ENCODE peak calls at places on chromosomes 7 and 10, in nine cellular contexts. One of them, this sample, is unnamed.

GRCh38 chr10:75613685-75614587 is 182.5 kb downstream of the LRMDA start:
- DNase-seq in HCT116: no peak
- DNase-seq in GM23338: no peak
- DNase-seq in sigmoid colon: no peak
- DNase-seq in GM12878: no peak
- DNase-seq in transverse colon: no peak
- DNase-seq in spleen: no peak
- DNase-seq in stomach: no peak
- DNase-seq in breast epithelium: no peak
- DNase-seq in this sample: no peak

GRCh38 chr7:149569025-149569725 is 71.6 kb upstream of the ZNF746 start:
- DNase-seq in HCT116: no peak
- DNase-seq in GM23338: peak
- DNase-seq in sigmoid colon: no peak
- DNase-seq in GM12878: no peak
- DNase-seq in transverse colon: no peak
- DNase-seq in spleen: no peak
- DNase-seq in stomach: no peak
- DNase-seq in breast epithelium: no peak
- DNase-seq in this sample: no peak

GRCh38 chr10:17029581-17030271 is 99.9 kb downstream of the CUBN start:
- DNase-seq in HCT116: peak
- DNase-seq in GM23338: no peak
- DNase-seq in sigmoid colon: peak
- DNase-seq in GM12878: no peak
- DNase-seq in transverse colon: peak
- DNase-seq in spleen: peak
- DNase-seq in stomach: peak
- DNase-seq in breast epithelium: no peak
- DNase-seq in this sample: no peak

GRCh38 chr7:145082366-145083240 is 246.8 kb upstream of the TPK1 start:
- DNase-seq in HCT116: no peak
- DNase-seq in GM23338: peak
- DNase-seq in sigmoid colon: no peak
- DNase-seq in GM12878: no peak
- DNase-seq in transverse colon: no peak
- DNase-seq in spleen: no peak
- DNase-seq in stomach: no peak
- DNase-seq in breast epithelium: no peak
- DNase-seq in this sample: no peak

GRCh38 chr7:44189286-44189992 is at the start of gene GCK:
- DNase-seq in HCT116: no peak
- DNase-seq in GM23338: no peak
- DNase-seq in sigmoid colon: no peak
- DNase-seq in GM12878: no peak
- DNase-seq in transverse colon: no peak
- DNase-seq in spleen: no peak
- DNase-seq in stomach: no peak
- DNase-seq in breast epithelium: no peak
- DNase-seq in this sample: no peak

GRCh38 chr7:47186316-47186715 is 395.6 kb downstream of the TNS3 start:
- DNase-seq in HCT116: no peak
- DNase-seq in GM23338: no peak
- DNase-seq in sigmoid colon: no peak
- DNase-seq in GM12878: peak
- DNase-seq in transverse colon: no peak
- DNase-seq in spleen: peak
- DNase-seq in stomach: no peak
- DNase-seq in breast epithelium: no peak
- DNase-seq in this sample: no peak

GRCh38 chr10:111129348-111129747 is 52.5 kb downstream of the ADRA2A start:
- DNase-seq in HCT116: no peak
- DNase-seq in GM23338: no peak
- DNase-seq in sigmoid colon: no peak
- DNase-seq in GM12878: no peak
- DNase-seq in transverse colon: no peak
- DNase-seq in spleen: no peak
- DNase-seq in stomach: no peak
- DNase-seq in breast epithelium: no peak
- DNase-seq in this sample: no peak

GRCh38 chr7:19674266-19674960 is 34.4 kb downstream of the POLR1F start:
- DNase-seq in HCT116: no peak
- DNase-seq in GM23338: peak
- DNase-seq in sigmoid colon: no peak
- DNase-seq in GM12878: no peak
- DNase-seq in transverse colon: no peak
- DNase-seq in spleen: no peak
- DNase-seq in stomach: no peak
- DNase-seq in breast epithelium: no peak
- DNase-seq in this sample: no peak

GRCh38 chr7:101953248-101953819 is 135.9 kb downstream of the CUX1 start:
- DNase-seq in HCT116: peak
- DNase-seq in GM23338: no peak
- DNase-seq in sigmoid colon: peak
- DNase-seq in GM12878: peak
- DNase-seq in transverse colon: no peak
- DNase-seq in spleen: no peak
- DNase-seq in stomach: no peak
- DNase-seq in breast epithelium: no peak
- DNase-seq in this sample: no peak

GRCh38 chr7:5629941-5630340 is 151.5 kb downstream of the RNF216 start:
- DNase-seq in HCT116: peak
- DNase-seq in GM23338: no peak
- DNase-seq in sigmoid colon: no peak
- DNase-seq in GM12878: no peak
- DNase-seq in transverse colon: no peak
- DNase-seq in spleen: peak
- DNase-seq in stomach: no peak
- DNase-seq in breast epithelium: no peak
- DNase-seq in this sample: no peak

GRCh38 chr10:24900888-24901685 is 51.3 kb downstream of the PRTFDC1 start:
- DNase-seq in HCT116: no peak
- DNase-seq in GM23338: no peak
- DNase-seq in sigmoid colon: no peak
- DNase-seq in GM12878: peak
- DNase-seq in transverse colon: no peak
- DNase-seq in spleen: no peak
- DNase-seq in stomach: no peak
- DNase-seq in breast epithelium: no peak
- DNase-seq in this sample: no peak

GRCh38 chr7:156773966-156774365 is 119.0 kb downstream of the LMBR1 start:
- DNase-seq in HCT116: no peak
- DNase-seq in GM23338: no peak
- DNase-seq in sigmoid colon: no peak
- DNase-seq in GM12878: no peak
- DNase-seq in transverse colon: no peak
- DNase-seq in spleen: no peak
- DNase-seq in stomach: no peak
- DNase-seq in breast epithelium: no peak
- DNase-seq in this sample: no peak

GRCh38 chr7:139855498-139856270 is 26.6 kb downstream of the TBXAS1 start:
- DNase-seq in HCT116: no peak
- DNase-seq in GM23338: no peak
- DNase-seq in sigmoid colon: no peak
- DNase-seq in GM12878: peak
- DNase-seq in transverse colon: peak
- DNase-seq in spleen: peak
- DNase-seq in stomach: no peak
- DNase-seq in breast epithelium: no peak
- DNase-seq in this sample: no peak

GRCh38 chr10:73983096-73984047 is 14.5 kb upstream of the VCL start:
- DNase-seq in HCT116: no peak
- DNase-seq in GM23338: no peak
- DNase-seq in sigmoid colon: no peak
- DNase-seq in GM12878: no peak
- DNase-seq in transverse colon: no peak
- DNase-seq in spleen: no peak
- DNase-seq in stomach: no peak
- DNase-seq in breast epithelium: no peak
- DNase-seq in this sample: no peak

GRCh38 chr7:157645539-157645938 is 308.7 kb downstream of the DNAJB6 start:
- DNase-seq in HCT116: no peak
- DNase-seq in GM23338: no peak
- DNase-seq in sigmoid colon: no peak
- DNase-seq in GM12878: no peak
- DNase-seq in transverse colon: no peak
- DNase-seq in spleen: no peak
- DNase-seq in stomach: no peak
- DNase-seq in breast epithelium: no peak
- DNase-seq in this sample: no peak

GRCh38 chr7:158973440-158973839 is 117.1 kb downstream of the DYNC2I1 start:
- DNase-seq in HCT116: peak
- DNase-seq in GM23338: peak
- DNase-seq in sigmoid colon: no peak
- DNase-seq in GM12878: peak
- DNase-seq in transverse colon: peak
- DNase-seq in spleen: no peak
- DNase-seq in stomach: peak
- DNase-seq in breast epithelium: no peak
- DNase-seq in this sample: no peak
- TF ChIP-seq CTCF in HCT116: peak
- TF ChIP-seq CTCF in GM23338: peak
- TF ChIP-seq CTCF in sigmoid colon: no peak
- TF ChIP-seq CTCF in GM12878: peak
- TF ChIP-seq CTCF in transverse colon: peak
- TF ChIP-seq CTCF in spleen: peak
- TF ChIP-seq CTCF in stomach: no peak
- TF ChIP-seq CTCF in breast epithelium: no peak
- TF ChIP-seq CTCF in this sample: no peak

GRCh38 chr10:12364559-12364958 is 15.2 kb downstream of the CAMK1D start:
- DNase-seq in HCT116: no peak
- DNase-seq in GM23338: no peak
- DNase-seq in sigmoid colon: peak
- DNase-seq in GM12878: no peak
- DNase-seq in transverse colon: no peak
- DNase-seq in spleen: no peak
- DNase-seq in stomach: no peak
- DNase-seq in breast epithelium: no peak
- DNase-seq in this sample: no peak

GRCh38 chr10:12355384-12355783 is 6.0 kb downstream of the CAMK1D start:
- DNase-seq in HCT116: no peak
- DNase-seq in GM23338: no peak
- DNase-seq in sigmoid colon: no peak
- DNase-seq in GM12878: no peak
- DNase-seq in transverse colon: no peak
- DNase-seq in spleen: no peak
- DNase-seq in stomach: no peak
- DNase-seq in breast epithelium: no peak
- DNase-seq in this sample: no peak

GRCh38 chr10:12357525-12358151 is 8.3 kb downstream of the CAMK1D start:
- DNase-seq in HCT116: no peak
- DNase-seq in GM23338: no peak
- DNase-seq in sigmoid colon: no peak
- DNase-seq in GM12878: no peak
- DNase-seq in transverse colon: no peak
- DNase-seq in spleen: no peak
- DNase-seq in stomach: no peak
- DNase-seq in breast epithelium: no peak
- DNase-seq in this sample: no peak

GRCh38 chr10:12360461-12360860 is 11.1 kb downstream of the CAMK1D start:
- DNase-seq in HCT116: no peak
- DNase-seq in GM23338: peak
- DNase-seq in sigmoid colon: peak
- DNase-seq in GM12878: no peak
- DNase-seq in transverse colon: no peak
- DNase-seq in spleen: no peak
- DNase-seq in stomach: no peak
- DNase-seq in breast epithelium: no peak
- DNase-seq in this sample: no peak

DNA sequence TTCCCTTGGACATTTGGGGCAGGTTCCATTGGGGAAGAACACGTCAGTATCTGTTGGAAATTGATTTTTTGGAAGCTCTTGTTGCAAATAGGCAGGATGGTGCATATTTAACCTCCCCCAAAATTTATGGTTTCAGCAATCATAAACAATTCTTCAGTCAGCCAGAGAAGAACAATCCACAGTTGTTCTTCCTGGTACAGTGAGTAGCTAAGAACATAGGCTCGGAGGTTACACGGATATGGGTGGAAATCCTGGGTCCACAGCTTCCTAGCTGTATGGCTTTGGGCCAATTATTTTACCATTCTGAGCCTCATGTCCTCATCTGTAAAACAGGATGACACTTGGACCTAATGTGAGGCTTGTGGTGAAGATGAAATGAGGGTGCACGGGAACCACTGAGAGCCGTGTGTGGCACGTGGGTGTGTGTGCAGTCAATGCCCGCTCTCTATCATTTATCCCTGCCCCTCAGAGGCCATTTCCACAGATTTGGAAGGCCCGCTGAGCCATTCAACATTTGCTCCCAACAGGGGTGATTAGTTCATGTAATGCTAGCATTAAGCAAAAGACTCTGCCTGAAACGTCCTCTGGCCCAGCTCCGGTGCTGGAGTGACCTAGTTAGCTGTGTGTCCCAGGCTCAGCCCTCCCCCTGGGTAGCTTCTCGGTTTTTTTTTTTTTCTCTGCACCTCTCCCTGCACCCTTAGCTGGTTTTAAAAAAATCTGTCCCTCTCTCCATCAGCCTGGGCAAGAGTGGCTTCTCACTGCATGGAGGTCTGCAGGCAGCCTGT is 9.7 kb downstream of the CAMK1D start:
- DNase-seq in HCT116: no peak
- DNase-seq in GM23338: peak
- DNase-seq in sigmoid colon: peak
- DNase-seq in GM12878: no peak
- DNase-seq in transverse colon: peak
- DNase-seq in spleen: no peak
- DNase-seq in stomach: no peak
- DNase-seq in breast epithelium: no peak
- DNase-seq in this sample: no peak
- TF ChIP-seq POLR2AphosphoS5 in HCT116: no peak
- TF ChIP-seq POLR2AphosphoS5 in GM23338: no peak
- TF ChIP-seq POLR2AphosphoS5 in sigmoid colon: no peak
- TF ChIP-seq POLR2AphosphoS5 in GM12878: no peak
- TF ChIP-seq POLR2AphosphoS5 in transverse colon: no peak
- TF ChIP-seq POLR2AphosphoS5 in spleen: no peak
- TF ChIP-seq POLR2AphosphoS5 in stomach: no peak
- TF ChIP-seq POLR2AphosphoS5 in breast epithelium: no peak
- TF ChIP-seq POLR2AphosphoS5 in this sample: no peak

GRCh38 chr7:131753620-131754222 is 197.3 kb upstream of the PODXL start:
- DNase-seq in HCT116: peak
- DNase-seq in GM23338: peak
- DNase-seq in sigmoid colon: no peak
- DNase-seq in GM12878: no peak
- DNase-seq in transverse colon: no peak
- DNase-seq in spleen: no peak
- DNase-seq in stomach: no peak
- DNase-seq in breast epithelium: no peak
- DNase-seq in this sample: no peak
- TF ChIP-seq CTCF in HCT116: peak
- TF ChIP-seq CTCF in GM23338: peak
- TF ChIP-seq CTCF in sigmoid colon: no peak
- TF ChIP-seq CTCF in GM12878: peak
- TF ChIP-seq CTCF in transverse colon: no peak
- TF ChIP-seq CTCF in spleen: no peak
- TF ChIP-seq CTCF in stomach: no peak
- TF ChIP-seq CTCF in breast epithelium: no peak
- TF ChIP-seq CTCF in this sample: peak

DNA sequence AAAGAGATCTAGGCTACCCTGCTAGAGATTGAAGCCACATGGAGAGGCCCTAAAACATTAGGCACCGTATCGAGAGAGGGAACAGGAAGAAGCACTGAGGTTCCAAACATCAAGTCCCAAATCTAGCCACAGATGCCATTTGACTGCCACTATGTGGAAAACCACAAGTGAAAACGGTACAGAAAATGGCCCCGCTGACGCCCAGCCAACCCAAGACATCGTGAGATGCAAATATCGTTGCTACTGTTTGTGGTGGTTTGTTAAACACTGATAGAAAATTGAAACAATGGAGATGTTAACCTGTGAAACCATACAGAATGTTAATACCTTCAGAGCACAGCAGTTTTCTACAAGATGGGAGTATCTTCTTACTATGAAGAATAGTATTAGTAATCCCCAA is 152.4 kb upstream of the LRRTM3 start:
- DNase-seq in HCT116: no peak
- DNase-seq in GM23338: no peak
- DNase-seq in sigmoid colon: no peak
- DNase-seq in GM12878: no peak
- DNase-seq in transverse colon: no peak
- DNase-seq in spleen: no peak
- DNase-seq in stomach: no peak
- DNase-seq in breast epithelium: no peak
- DNase-seq in this sample: no peak
- TF ChIP-seq POLR2AphosphoS5 in HCT116: no peak
- TF ChIP-seq POLR2AphosphoS5 in GM23338: no peak
- TF ChIP-seq POLR2AphosphoS5 in sigmoid colon: no peak
- TF ChIP-seq POLR2AphosphoS5 in GM12878: no peak
- TF ChIP-seq POLR2AphosphoS5 in transverse colon: no peak
- TF ChIP-seq POLR2AphosphoS5 in spleen: no peak
- TF ChIP-seq POLR2AphosphoS5 in stomach: no peak
- TF ChIP-seq POLR2AphosphoS5 in breast epithelium: no peak
- TF ChIP-seq POLR2AphosphoS5 in this sample: no peak

This sample was measured in Panc1.